ENCODE peak calls at places on chromosomes 13 and 19, in seven cellular contexts. G is foreskin melanocyte; D is H54; Q is kidney epithelial cell; V is stimulated activated CD4-positive, alpha-beta T cell treated with anti-CD3 and anti-CD28 coated beads, Interleukin-1b, Interleukin-23, amount 100 ng/mL, for 24 hours; L is EH; Z is heart right ventricle. E is an unnamed sample.

GRCh38 chr13:107192289-107192688 is 624.4 kb upstream of the ARGLU1 start:
- DNase-seq in G (no peak), D (no peak), Q (peak), V (no peak), L (no peak), Z (no peak), E (no peak)

GRCh38 chr19:18894254-18895037 is 1.5 kb downstream of the CERS1 start:
- DNase-seq in G (peak), D (peak), Q (no peak), V (no peak), L (peak), Z (no peak), E (no peak)

GRCh38 chr13:59774511-59774911 is 389.2 kb downstream of the DIAPH3 start:
- DNase-seq in G (peak), D (no peak), Q (no peak), V (no peak), L (peak), Z (no peak), E (no peak)

GRCh38 chr19:44141191-44142013 is at the start of gene ZNF234:
- DNase-seq in G (peak), D (peak), Q (peak), V (peak), L (peak), Z (peak), E (peak)

GRCh38 chr13:26584713-26585112 is 27.2 kb downstream of the WASF3 start:
- DNase-seq in G (peak), D (no peak), Q (no peak), V (no peak), L (peak), Z (no peak), E (no peak)

GRCh38 chr19:2385053-2385721 is 25.1 kb downstream of the TMPRSS9 start:
- DNase-seq in G (no peak), D (peak), Q (peak), V (no peak), L (peak), Z (no peak), E (peak)

GRCh38 chr19:21023901-21024300 is 3.4 kb downstream of the ZNF430 start:
- DNase-seq in G (no peak), D (no peak), Q (no peak), V (no peak), L (peak), Z (no peak), E (no peak)

GRCh38 chr19:1453525-1454371 is 3.8 kb downstream of the APC2 start:
- DNase-seq in G (no peak), D (peak), Q (no peak), V (no peak), L (peak), Z (no peak), E (no peak)

GRCh38 chr19:51507640-51508058 is 6.0 kb upstream of the SIGLEC12 start:
- DNase-seq in G (no peak), D (no peak), Q (no peak), V (no peak), L (no peak), Z (no peak), E (no peak)

GRCh38 chr19:55119053-55119452 is 1.6 kb upstream of the PPP1R12C start:
- DNase-seq in G (no peak), D (no peak), Q (no peak), V (no peak), L (no peak), Z (no peak), E (no peak)

GRCh38 chr13:39350461-39350881 is 252.5 kb downstream of the LHFPL6 start:
- DNase-seq in G (peak), D (no peak), Q (no peak), V (no peak), L (no peak), Z (peak), E (no peak)

GRCh38 chr19:4556574-4557185 is 2.8 kb downstream of the SEMA6B start:
- DNase-seq in G (no peak), D (no peak), Q (no peak), V (no peak), L (peak), Z (no peak), E (no peak)

GRCh38 chr19:2503521-2504109 is 27.7 kb downstream of the GADD45B start:
- DNase-seq in G (no peak), D (peak), Q (no peak), V (no peak), L (peak), Z (no peak), E (peak)

GRCh38 chr13:33228645-33229445 is 56.7 kb downstream of the STARD13 start:
- DNase-seq in G (peak), D (no peak), Q (no peak), V (no peak), L (peak), Z (no peak), E (no peak)

GRCh38 chr13:83223546-83223945 is 658.7 kb downstream of the SLITRK1 start:
- DNase-seq in G (no peak), D (no peak), Q (no peak), V (no peak), L (no peak), Z (no peak), E (no peak)

GRCh38 chr13:111460548-111461444 is 140.4 kb downstream of the TEX29 start:
- DNase-seq in G (no peak), D (peak), Q (peak), V (no peak), L (peak), Z (peak), E (peak)

GRCh38 chr13:95793018-95793555 is 116.1 kb downstream of the DNAJC3 start:
- DNase-seq in G (no peak), D (no peak), Q (no peak), V (no peak), L (no peak), Z (no peak), E (no peak)

GRCh38 chr13:46383383-46383782 is 3.7 kb downstream of the RUBCNL start:
- DNase-seq in G (no peak), D (no peak), Q (no peak), V (no peak), L (no peak), Z (no peak), E (no peak)

GRCh38 chr13:20492641-20493040 is 33.0 kb downstream of the CRYL1 start:
- DNase-seq in G (no peak), D (peak), Q (no peak), V (no peak), L (peak), Z (no peak), E (no peak)

GRCh38 chr19:44752816-44753618 is 4.5 kb downstream of the BCL3 start:
- DNase-seq in G (peak), D (peak), Q (peak), V (peak), L (peak), Z (peak), E (no peak)

GRCh38 chr13:21670006-21670882 is 629 bp upstream of the FGF9 start:
- DNase-seq in G (no peak), D (no peak), Q (no peak), V (no peak), L (peak), Z (peak), E (no peak)

GRCh38 chr13:110415669-110416068 is 108.6 kb downstream of the COL4A2 start:
- DNase-seq in G (no peak), D (peak), Q (no peak), V (no peak), L (no peak), Z (peak), E (no peak)

GRCh38 chr13:48318014-48318713 is 14.6 kb downstream of the RB1 start:
- DNase-seq in G (no peak), D (no peak), Q (no peak), V (no peak), L (no peak), Z (peak), E (no peak)

GRCh38 chr19:51944798-51945552 is 17.7 kb downstream of the ZNF613 start:
- DNase-seq in G (no peak), D (no peak), Q (no peak), V (no peak), L (no peak), Z (no peak), E (no peak)

GRCh38 chr19:45306522-45307027 is 16.1 kb downstream of the CKM start:
- DNase-seq in G (no peak), D (no peak), Q (no peak), V (no peak), L (no peak), Z (no peak), E (no peak)

GRCh38 chr13:33349996-33350826 is 64.7 kb upstream of the STARD13 start:
- DNase-seq in G (peak), D (peak), Q (no peak), V (no peak), L (peak), Z (peak), E (no peak)

GRCh38 chr13:45604892-45605291 is 10.6 kb downstream of the ERICH6B start:
- DNase-seq in G (no peak), D (no peak), Q (no peak), V (no peak), L (no peak), Z (no peak), E (no peak)

GRCh38 chr13:51590966-51591627 is 6.8 kb downstream of the WDFY2 start:
- DNase-seq in G (peak), D (peak), Q (no peak), V (no peak), L (peak), Z (peak), E (peak)

GRCh38 chr13:104740616-104741222 is 1674.5 kb upstream of the SLC10A2 start:
- DNase-seq in G (no peak), D (no peak), Q (no peak), V (no peak), L (no peak), Z (no peak), E (no peak)

GRCh38 chr19:46608581-46609345 is 7.6 kb downstream of the CALM3 start:
- DNase-seq in G (no peak), D (no peak), Q (no peak), V (no peak), L (no peak), Z (no peak), E (no peak)

GRCh38 chr13:36918246-36919060 is 1.6 kb downstream of the SMAD9 start:
- DNase-seq in G (no peak), D (no peak), Q (peak), V (no peak), L (peak), Z (no peak), E (no peak)

E was measured in HFF-Myc.